ENCODE peak calls at places on chromosomes 6 and 20, in six cellular contexts. One of them, this sample, is unnamed.

GRCh38 chr20:51553897-51554504 is 11.5 kb upstream of the NFATC2 start:
- DNase-seq in epithelial cell of prostate: no peak
- DNase-seq in stomach: no peak
- DNase-seq in AG20443: peak
- DNase-seq in BJ: no peak
- DNase-seq in IMR-90: peak
- DNase-seq in this sample: no peak

GRCh38 chr20:39986231-39986904 is 702.7 kb downstream of the MAFB start:
- DNase-seq in epithelial cell of prostate: no peak
- DNase-seq in stomach: no peak
- DNase-seq in AG20443: peak
- DNase-seq in BJ: peak
- DNase-seq in IMR-90: peak
- DNase-seq in this sample: no peak

GRCh38 chr20:50144362-50144761 is 9.2 kb downstream of the PEDS1 start:
- DNase-seq in epithelial cell of prostate: peak
- DNase-seq in stomach: peak
- DNase-seq in AG20443: peak
- DNase-seq in BJ: peak
- DNase-seq in IMR-90: peak
- DNase-seq in this sample: no peak

GRCh38 chr6:14658909-14659561 is 541.5 kb downstream of the CD83 start:
- DNase-seq in epithelial cell of prostate: no peak
- DNase-seq in stomach: no peak
- DNase-seq in AG20443: peak
- DNase-seq in BJ: peak
- DNase-seq in IMR-90: peak
- DNase-seq in this sample: no peak

GRCh38 chr6:5295612-5296011 is 34.3 kb downstream of the FARS2 start:
- DNase-seq in epithelial cell of prostate: no peak
- DNase-seq in stomach: no peak
- DNase-seq in AG20443: no peak
- DNase-seq in BJ: no peak
- DNase-seq in IMR-90: peak
- DNase-seq in this sample: no peak

GRCh38 chr20:33232486-33233072 is 3.2 kb upstream of the BPIFA1 start:
- DNase-seq in epithelial cell of prostate: no peak
- DNase-seq in stomach: no peak
- DNase-seq in AG20443: no peak
- DNase-seq in BJ: no peak
- DNase-seq in IMR-90: no peak
- DNase-seq in this sample: no peak

GRCh38 chr6:43297644-43298564 is at the start of gene SLC22A7:
- DNase-seq in epithelial cell of prostate: no peak
- DNase-seq in stomach: peak
- DNase-seq in AG20443: no peak
- DNase-seq in BJ: no peak
- DNase-seq in IMR-90: no peak
- DNase-seq in this sample: peak

GRCh38 chr6:108876929-108877775 is 28.9 kb downstream of the ARMC2 start:
- DNase-seq in epithelial cell of prostate: no peak
- DNase-seq in stomach: peak
- DNase-seq in AG20443: peak
- DNase-seq in BJ: peak
- DNase-seq in IMR-90: peak
- DNase-seq in this sample: no peak

GRCh38 chr6:20708367-20709124 is 174.3 kb downstream of the CDKAL1 start:
- DNase-seq in epithelial cell of prostate: no peak
- DNase-seq in stomach: no peak
- DNase-seq in AG20443: peak
- DNase-seq in BJ: no peak
- DNase-seq in IMR-90: peak
- DNase-seq in this sample: peak

GRCh38 chr6:81727876-81728517 is 24.5 kb downstream of the TENT5A start:
- DNase-seq in epithelial cell of prostate: no peak
- DNase-seq in stomach: peak
- DNase-seq in AG20443: no peak
- DNase-seq in BJ: no peak
- DNase-seq in IMR-90: no peak
- DNase-seq in this sample: no peak

GRCh38 chr20:54176610-54177009 is 2.8 kb upstream of the CYP24A1 start:
- DNase-seq in epithelial cell of prostate: no peak
- DNase-seq in stomach: no peak
- DNase-seq in AG20443: peak
- DNase-seq in BJ: no peak
- DNase-seq in IMR-90: no peak
- DNase-seq in this sample: no peak

GRCh38 chr6:9957330-9957729 is 457.5 kb downstream of the TFAP2A start:
- DNase-seq in epithelial cell of prostate: no peak
- DNase-seq in stomach: no peak
- DNase-seq in AG20443: no peak
- DNase-seq in BJ: no peak
- DNase-seq in IMR-90: no peak
- DNase-seq in this sample: no peak

GRCh38 chr20:35008411-35009342 is 53.0 kb downstream of the MYH7B start:
- DNase-seq in epithelial cell of prostate: no peak
- DNase-seq in stomach: peak
- DNase-seq in AG20443: peak
- DNase-seq in BJ: no peak
- DNase-seq in IMR-90: no peak
- DNase-seq in this sample: no peak

GRCh38 chr6:107794771-107795170 is 29.3 kb downstream of the SCML4 start:
- DNase-seq in epithelial cell of prostate: no peak
- DNase-seq in stomach: no peak
- DNase-seq in AG20443: no peak
- DNase-seq in BJ: no peak
- DNase-seq in IMR-90: no peak
- DNase-seq in this sample: no peak

GRCh38 chr6:28137458-28138020 is 4.1 kb upstream of the ZKSCAN8 start:
- DNase-seq in epithelial cell of prostate: no peak
- DNase-seq in stomach: no peak
- DNase-seq in AG20443: no peak
- DNase-seq in BJ: no peak
- DNase-seq in IMR-90: peak
- DNase-seq in this sample: peak

GRCh38 chr6:56484669-56485068 is 158.0 kb downstream of the DST start:
- DNase-seq in epithelial cell of prostate: no peak
- DNase-seq in stomach: no peak
- DNase-seq in AG20443: no peak
- DNase-seq in BJ: peak
- DNase-seq in IMR-90: peak
- DNase-seq in this sample: no peak

GRCh38 chr6:2579241-2579761 is 171.4 kb downstream of the MYLK4 start:
- DNase-seq in epithelial cell of prostate: no peak
- DNase-seq in stomach: no peak
- DNase-seq in AG20443: peak
- DNase-seq in BJ: no peak
- DNase-seq in IMR-90: peak
- DNase-seq in this sample: no peak

GRCh38 chr6:2942916-2943563 is 28.3 kb downstream of the SERPINB6 start:
- DNase-seq in epithelial cell of prostate: no peak
- DNase-seq in stomach: peak
- DNase-seq in AG20443: no peak
- DNase-seq in BJ: no peak
- DNase-seq in IMR-90: no peak
- DNase-seq in this sample: no peak

GRCh38 chr6:68497927-68498326 is 137.2 kb upstream of the ADGRB3 start:
- DNase-seq in epithelial cell of prostate: no peak
- DNase-seq in stomach: no peak
- DNase-seq in AG20443: no peak
- DNase-seq in BJ: no peak
- DNase-seq in IMR-90: no peak
- DNase-seq in this sample: no peak

GRCh38 chr6:2275207-2275891 is 29.9 kb upstream of the GMDS start:
- DNase-seq in epithelial cell of prostate: no peak
- DNase-seq in stomach: no peak
- DNase-seq in AG20443: peak
- DNase-seq in BJ: no peak
- DNase-seq in IMR-90: peak
- DNase-seq in this sample: no peak

GRCh38 chr20:38115896-38116295 is 49.2 kb downstream of the TGM2 start:
- DNase-seq in epithelial cell of prostate: no peak
- DNase-seq in stomach: no peak
- DNase-seq in AG20443: no peak
- DNase-seq in BJ: no peak
- DNase-seq in IMR-90: no peak
- DNase-seq in this sample: no peak

GRCh38 chr6:36121752-36122494 is 8.4 kb upstream of the MAPK13 start:
- DNase-seq in epithelial cell of prostate: no peak
- DNase-seq in stomach: no peak
- DNase-seq in AG20443: no peak
- DNase-seq in BJ: no peak
- DNase-seq in IMR-90: no peak
- DNase-seq in this sample: no peak

GRCh38 chr6:134738486-134738885 is 211.4 kb downstream of the ALDH8A1 start:
- DNase-seq in epithelial cell of prostate: no peak
- DNase-seq in stomach: no peak
- DNase-seq in AG20443: no peak
- DNase-seq in BJ: no peak
- DNase-seq in IMR-90: no peak
- DNase-seq in this sample: no peak

GRCh38 chr6:33815854-33816253 is 12.1 kb upstream of the MLN start:
- DNase-seq in epithelial cell of prostate: no peak
- DNase-seq in stomach: no peak
- DNase-seq in AG20443: peak
- DNase-seq in BJ: no peak
- DNase-seq in IMR-90: no peak
- DNase-seq in this sample: peak

GRCh38 chr6:159451051-159451450 is 242.0 kb downstream of the SOD2 start:
- DNase-seq in epithelial cell of prostate: peak
- DNase-seq in stomach: no peak
- DNase-seq in AG20443: no peak
- DNase-seq in BJ: no peak
- DNase-seq in IMR-90: peak
- DNase-seq in this sample: no peak

GRCh38 chr6:76448109-76448508 is 375.6 kb upstream of the IMPG1 start:
- DNase-seq in epithelial cell of prostate: no peak
- DNase-seq in stomach: no peak
- DNase-seq in AG20443: no peak
- DNase-seq in BJ: no peak
- DNase-seq in IMR-90: no peak
- DNase-seq in this sample: no peak

GRCh38 chr20:48578397-48579098 is 249.3 kb downstream of the PREX1 start:
- DNase-seq in epithelial cell of prostate: no peak
- DNase-seq in stomach: no peak
- DNase-seq in AG20443: no peak
- DNase-seq in BJ: no peak
- DNase-seq in IMR-90: no peak
- DNase-seq in this sample: no peak

GRCh38 chr6:5941188-5941587 is 65.5 kb downstream of the NRN1 start:
- DNase-seq in epithelial cell of prostate: no peak
- DNase-seq in stomach: no peak
- DNase-seq in AG20443: peak
- DNase-seq in BJ: no peak
- DNase-seq in IMR-90: no peak
- DNase-seq in this sample: no peak

GRCh38 chr20:17620371-17621228 is 50.7 kb downstream of the DSTN start:
- DNase-seq in epithelial cell of prostate: no peak
- DNase-seq in stomach: peak
- DNase-seq in AG20443: no peak
- DNase-seq in BJ: no peak
- DNase-seq in IMR-90: no peak
- DNase-seq in this sample: peak

GRCh38 chr6:152748843-152749242 is 1.8 kb upstream of the VIP start:
- DNase-seq in epithelial cell of prostate: no peak
- DNase-seq in stomach: no peak
- DNase-seq in AG20443: no peak
- DNase-seq in BJ: no peak
- DNase-seq in IMR-90: peak
- DNase-seq in this sample: peak

GRCh38 chr6:143556529-143556928 is 45.0 kb upstream of the FUCA2 start:
- DNase-seq in epithelial cell of prostate: no peak
- DNase-seq in stomach: no peak
- DNase-seq in AG20443: peak
- DNase-seq in BJ: peak
- DNase-seq in IMR-90: peak
- DNase-seq in this sample: no peak

GRCh38 chr6:17584241-17584803 is 15.8 kb upstream of the FAM8A1 start:
- DNase-seq in epithelial cell of prostate: no peak
- DNase-seq in stomach: no peak
- DNase-seq in AG20443: peak
- DNase-seq in BJ: peak
- DNase-seq in IMR-90: peak
- DNase-seq in this sample: peak

GRCh38 chr20:43969069-43969468 is 54.4 kb downstream of the TOX2 start:
- DNase-seq in epithelial cell of prostate: no peak
- DNase-seq in stomach: no peak
- DNase-seq in AG20443: no peak
- DNase-seq in BJ: no peak
- DNase-seq in IMR-90: no peak
- DNase-seq in this sample: no peak

GRCh38 chr20:63653041-63653973 is at the start of gene STMN3:
- DNase-seq in epithelial cell of prostate: no peak
- DNase-seq in stomach: peak
- DNase-seq in AG20443: peak
- DNase-seq in BJ: peak
- DNase-seq in IMR-90: peak
- DNase-seq in this sample: peak

GRCh38 chr20:38156888-38157634 is 8.0 kb downstream of the TGM2 start:
- DNase-seq in epithelial cell of prostate: no peak
- DNase-seq in stomach: no peak
- DNase-seq in AG20443: no peak
- DNase-seq in BJ: no peak
- DNase-seq in IMR-90: peak
- DNase-seq in this sample: no peak

GRCh38 chr6:75272145-75272840 is 12.3 kb downstream of the TMEM30A start:
- DNase-seq in epithelial cell of prostate: peak
- DNase-seq in stomach: no peak
- DNase-seq in AG20443: no peak
- DNase-seq in BJ: no peak
- DNase-seq in IMR-90: peak
- DNase-seq in this sample: no peak

GRCh38 chr6:133854633-133855598 is 34.0 kb upstream of the TCF21 start:
- DNase-seq in epithelial cell of prostate: no peak
- DNase-seq in stomach: no peak
- DNase-seq in AG20443: peak
- DNase-seq in BJ: no peak
- DNase-seq in IMR-90: no peak
- DNase-seq in this sample: no peak

GRCh38 chr20:16926626-16927025 is 178.5 kb downstream of the OTOR start:
- DNase-seq in epithelial cell of prostate: no peak
- DNase-seq in stomach: no peak
- DNase-seq in AG20443: no peak
- DNase-seq in BJ: no peak
- DNase-seq in IMR-90: no peak
- DNase-seq in this sample: no peak